ENCODE peak calls at places on chromosomes 16 and 17, in seven cellular contexts. One of them, this sample, is unnamed.

GRCh38 chr17:38967290-38967738 is at the start of gene FBXO47:
- DNase-seq in memory B cell: peak
- DNase-seq in AG09309: peak
- DNase-seq in NCI-H1436 treated with DMSO at 0.1 percent for 48 hours: no peak
- DNase-seq in HEK293T: peak
- DNase-seq in adrenal gland: peak
- DNase-seq in nucleus accumbens: peak
- DNase-seq in this sample: no peak

GRCh38 chr17:67481808-67482207 is 104.7 kb downstream of the PITPNC1 start:
- DNase-seq in adrenal gland: no peak
- DNase-seq in nucleus accumbens: no peak
- DNase-seq in AG09309: peak
- DNase-seq in HEK293T: no peak
- DNase-seq in NCI-H1436 treated with DMSO at 0.1 percent for 48 hours: no peak
- DNase-seq in memory B cell: no peak
- DNase-seq in this sample: no peak

GRCh38 chr16:15764112-15764511 is 92.7 kb downstream of the MYH11 start:
- DNase-seq in memory B cell: no peak
- DNase-seq in NCI-H1436 treated with DMSO at 0.1 percent for 48 hours: no peak
- DNase-seq in adrenal gland: no peak
- DNase-seq in HEK293T: no peak
- DNase-seq in nucleus accumbens: no peak
- DNase-seq in AG09309: no peak
- DNase-seq in this sample: no peak

GRCh38 chr17:81695801-81696200 is 7.4 kb upstream of the MRPL12 start:
- DNase-seq in HEK293T: no peak
- DNase-seq in AG09309: no peak
- DNase-seq in nucleus accumbens: no peak
- DNase-seq in adrenal gland: no peak
- DNase-seq in memory B cell: no peak
- DNase-seq in NCI-H1436 treated with DMSO at 0.1 percent for 48 hours: no peak
- DNase-seq in this sample: no peak

GRCh38 chr17:32763855-32764439 is 113.0 kb downstream of the MYO1D start:
- DNase-seq in HEK293T: no peak
- DNase-seq in AG09309: no peak
- DNase-seq in memory B cell: no peak
- DNase-seq in NCI-H1436 treated with DMSO at 0.1 percent for 48 hours: no peak
- DNase-seq in adrenal gland: no peak
- DNase-seq in nucleus accumbens: no peak
- DNase-seq in this sample: no peak

GRCh38 chr17:33049781-33050414 is 58.3 kb downstream of the SPACA3 start:
- DNase-seq in nucleus accumbens: no peak
- DNase-seq in adrenal gland: no peak
- DNase-seq in AG09309: no peak
- DNase-seq in HEK293T: peak
- DNase-seq in NCI-H1436 treated with DMSO at 0.1 percent for 48 hours: no peak
- DNase-seq in memory B cell: peak
- DNase-seq in this sample: peak

GRCh38 chr17:7748098-7748775 is 30.7 kb downstream of the DNAH2 start:
- DNase-seq in AG09309: no peak
- DNase-seq in HEK293T: no peak
- DNase-seq in NCI-H1436 treated with DMSO at 0.1 percent for 48 hours: no peak
- DNase-seq in nucleus accumbens: no peak
- DNase-seq in adrenal gland: no peak
- DNase-seq in memory B cell: no peak
- DNase-seq in this sample: no peak

GRCh38 chr16:50301626-50302471 is 35.5 kb downstream of the ADCY7 start:
- DNase-seq in adrenal gland: peak
- DNase-seq in AG09309: peak
- DNase-seq in NCI-H1436 treated with DMSO at 0.1 percent for 48 hours: no peak
- DNase-seq in nucleus accumbens: no peak
- DNase-seq in memory B cell: no peak
- DNase-seq in HEK293T: no peak
- DNase-seq in this sample: no peak

GRCh38 chr16:82432261-82432660 is 194.5 kb upstream of the CDH13 start:
- DNase-seq in AG09309: no peak
- DNase-seq in adrenal gland: no peak
- DNase-seq in NCI-H1436 treated with DMSO at 0.1 percent for 48 hours: no peak
- DNase-seq in HEK293T: no peak
- DNase-seq in nucleus accumbens: no peak
- DNase-seq in memory B cell: no peak
- DNase-seq in this sample: no peak

GRCh38 chr17:50265212-50265611 is 9.1 kb upstream of the TMEM92 start:
- DNase-seq in NCI-H1436 treated with DMSO at 0.1 percent for 48 hours: no peak
- DNase-seq in memory B cell: no peak
- DNase-seq in HEK293T: no peak
- DNase-seq in nucleus accumbens: no peak
- DNase-seq in AG09309: no peak
- DNase-seq in adrenal gland: no peak
- DNase-seq in this sample: no peak

GRCh38 chr16:88650749-88651275 is at the start of gene CYBA:
- DNase-seq in HEK293T: peak
- DNase-seq in AG09309: no peak
- DNase-seq in nucleus accumbens: no peak
- DNase-seq in adrenal gland: peak
- DNase-seq in NCI-H1436 treated with DMSO at 0.1 percent for 48 hours: no peak
- DNase-seq in memory B cell: peak
- DNase-seq in this sample: no peak

GRCh38 chr16:56814537-56815432 is 50.2 kb upstream of the SLC12A3 start:
- DNase-seq in NCI-H1436 treated with DMSO at 0.1 percent for 48 hours: no peak
- DNase-seq in adrenal gland: no peak
- DNase-seq in nucleus accumbens: no peak
- DNase-seq in memory B cell: no peak
- DNase-seq in HEK293T: no peak
- DNase-seq in AG09309: no peak
- DNase-seq in this sample: no peak

GRCh38 chr16:11164482-11165270 is 91.3 kb downstream of the SOCS1 start:
- DNase-seq in NCI-H1436 treated with DMSO at 0.1 percent for 48 hours: no peak
- DNase-seq in nucleus accumbens: no peak
- DNase-seq in memory B cell: no peak
- DNase-seq in adrenal gland: no peak
- DNase-seq in HEK293T: no peak
- DNase-seq in AG09309: no peak
- DNase-seq in this sample: no peak

GRCh38 chr16:84643180-84643583 is 5.1 kb upstream of the KLHL36 start:
- DNase-seq in NCI-H1436 treated with DMSO at 0.1 percent for 48 hours: no peak
- DNase-seq in adrenal gland: peak
- DNase-seq in memory B cell: no peak
- DNase-seq in nucleus accumbens: no peak
- DNase-seq in AG09309: peak
- DNase-seq in HEK293T: no peak
- DNase-seq in this sample: no peak

GRCh38 chr17:32104158-32104557 is 38.1 kb upstream of the RHOT1 start:
- DNase-seq in nucleus accumbens: no peak
- DNase-seq in NCI-H1436 treated with DMSO at 0.1 percent for 48 hours: no peak
- DNase-seq in AG09309: no peak
- DNase-seq in HEK293T: no peak
- DNase-seq in adrenal gland: no peak
- DNase-seq in memory B cell: no peak
- DNase-seq in this sample: no peak

GRCh38 chr16:71421911-71422310 is 19.9 kb downstream of the TLE7 start:
- DNase-seq in AG09309: no peak
- DNase-seq in adrenal gland: no peak
- DNase-seq in nucleus accumbens: no peak
- DNase-seq in HEK293T: peak
- DNase-seq in NCI-H1436 treated with DMSO at 0.1 percent for 48 hours: no peak
- DNase-seq in memory B cell: no peak
- DNase-seq in this sample: no peak

GRCh38 chr16:55526448-55526847 is 17.6 kb downstream of the LPCAT2 start:
- DNase-seq in NCI-H1436 treated with DMSO at 0.1 percent for 48 hours: no peak
- DNase-seq in HEK293T: no peak
- DNase-seq in AG09309: no peak
- DNase-seq in nucleus accumbens: no peak
- DNase-seq in adrenal gland: peak
- DNase-seq in memory B cell: no peak
- DNase-seq in this sample: no peak

GRCh38 chr17:79633154-79633553 is 22.3 kb upstream of the RBFOX3 start:
- DNase-seq in nucleus accumbens: no peak
- DNase-seq in AG09309: no peak
- DNase-seq in HEK293T: peak
- DNase-seq in NCI-H1436 treated with DMSO at 0.1 percent for 48 hours: no peak
- DNase-seq in adrenal gland: peak
- DNase-seq in memory B cell: no peak
- DNase-seq in this sample: no peak

GRCh38 chr17:37083461-37083860 is 134.7 kb downstream of the AATF start:
- DNase-seq in nucleus accumbens: no peak
- DNase-seq in AG09309: no peak
- DNase-seq in NCI-H1436 treated with DMSO at 0.1 percent for 48 hours: no peak
- DNase-seq in HEK293T: no peak
- DNase-seq in adrenal gland: no peak
- DNase-seq in memory B cell: no peak
- DNase-seq in this sample: no peak

This sample was measured in SHP77 treated with DMSO at 0.1 percent for 48 hours.